ENCODE peak calls at places on chromosomes 11 and 22, in eight cellular contexts. Z is pancreas, C is H9, F is adrenal gland, W is left ventricle myocardium inferior, A is HCT116, N is ovary, R is cardiac muscle cell. Y is an unnamed sample. For H3K4me1, the result is how much of the 10 kb centered on the place peaks cover.

GRCh38 chr11:2303627-2304155 is 1.9 kb downstream of the TSPAN32 start:
- DNase-seq in Z (no peak), C (peak), F (no peak), W (peak), A (no peak), N (no peak), R (peak), Y (no peak)

GRCh38 chr11:120121336-120121735 is 16.6 kb downstream of the TRIM29 start:
- DNase-seq in Z (no peak), C (no peak), F (no peak), W (no peak), A (no peak), N (no peak), R (no peak), Y (no peak)

GRCh38 chr11:8060801-8061554 is 20.0 kb upstream of the TUB start:
- DNase-seq in Z (no peak), C (no peak), F (no peak), W (no peak), A (no peak), N (no peak), R (no peak), Y (no peak)

GRCh38 chr11:1084561-1085439 is 10.1 kb downstream of the MUC2 start:
- DNase-seq in Z (no peak), C (no peak), F (peak), W (peak), A (no peak), N (no peak), R (no peak), Y (no peak)

GRCh38 chr11:134024420-134025085 is 44.3 kb upstream of the JAM3 start:
- DNase-seq in Z (no peak), C (no peak), F (no peak), W (no peak), A (no peak), N (no peak), R (no peak), Y (no peak)

GRCh38 chr11:624705-625635 is at the start of gene CDHR5:
- DNase-seq in Z (no peak), C (no peak), F (no peak), W (no peak), A (no peak), N (peak), R (no peak), Y (no peak)

GRCh38 chr11:102312656-102313055 is 4.6 kb upstream of the BIRC3 start:
- DNase-seq in Z (no peak), C (no peak), F (no peak), W (no peak), A (no peak), N (no peak), R (no peak), Y (no peak)

GRCh38 chr11:69915501-69916250 is 96.5 kb upstream of the FGF3 start:
- DNase-seq in Z (peak), C (peak), F (peak), W (peak), A (peak), N (peak), R (peak), Y (peak)

GRCh38 chr11:133821776-133822175 is 23.5 kb downstream of the SPATA19 start:
- DNase-seq in Z (peak), C (peak), F (peak), W (peak), A (peak), N (no peak), R (peak), Y (peak)

GRCh38 chr22:42856179-42856864 is 751 bp downstream of the ARFGAP3 start:
- DNase-seq in Z (peak), C (no peak), F (peak), W (peak), A (no peak), N (peak), R (peak), Y (peak)

GRCh38 chr11:86639172-86639571 is 33.2 kb downstream of the ME3 start:
- DNase-seq in Z (no peak), C (no peak), F (no peak), W (no peak), A (no peak), N (no peak), R (no peak), Y (no peak)

GRCh38 chr11:113308601-113309000 is 5.8 kb upstream of the TTC12 start:
- DNase-seq in Z (no peak), C (no peak), F (no peak), W (no peak), A (no peak), N (no peak), R (no peak), Y (no peak)

GRCh38 chr11:83389975-83390374 is 103.8 kb upstream of the CCDC90B start:
- DNase-seq in Z (no peak), C (no peak), F (no peak), W (no peak), A (no peak), N (no peak), R (no peak), Y (no peak)

GRCh38 chr11:106524446-106524845 is 447.0 kb downstream of the AASDHPPT start:
- DNase-seq in Z (no peak), C (no peak), F (no peak), W (no peak), A (no peak), N (no peak), R (no peak), Y (no peak)

GRCh38 chr22:48370508-48371325 is 1457.0 kb downstream of the BRD1 start:
- DNase-seq in Z (no peak), C (no peak), F (no peak), W (no peak), A (no peak), N (no peak), R (no peak), Y (no peak)

GRCh38 chr11:69374110-69374981 is 80.4 kb downstream of the MYEOV start:
- DNase-seq in Z (no peak), C (peak), F (peak), W (peak), A (no peak), N (peak), R (no peak), Y (no peak)

GRCh38 chr22:26994801-26995200 is 337.4 kb downstream of the MIAT start:
- DNase-seq in Z (no peak), C (no peak), F (no peak), W (no peak), A (no peak), N (no peak), R (no peak), Y (no peak)

GRCh38 chr11:60788401-60789110 is 3.4 kb downstream of the MS4A10 start:
- DNase-seq in Z (no peak), C (no peak), F (no peak), W (peak), A (no peak), N (no peak), R (no peak), Y (no peak)

GRCh38 chr11:120233207-120233803 is 6.6 kb upstream of the POU2F3 start:
- DNase-seq in Z (peak), C (no peak), F (no peak), W (no peak), A (no peak), N (no peak), R (no peak), Y (no peak)

GRCh38 chr11:116869610-116870009 is 32.2 kb upstream of the APOA1 start:
- DNase-seq in Z (no peak), C (no peak), F (no peak), W (no peak), A (no peak), N (no peak), R (no peak), Y (no peak)

GRCh38 chr11:100328626-100329340 is 358.3 kb upstream of the ARHGAP42 start:
- DNase-seq in Z (no peak), C (peak), F (no peak), W (no peak), A (no peak), N (no peak), R (no peak), Y (no peak)

GRCh38 chr11:58926695-58927094 is 12.6 kb upstream of the GLYATL1 start:
- DNase-seq in Z (no peak), C (no peak), F (no peak), W (no peak), A (no peak), N (no peak), R (no peak), Y (no peak)

GRCh38 chr11:79152511-79152910 is 288.3 kb downstream of the TENM4 start:
- DNase-seq in Z (no peak), C (no peak), F (no peak), W (no peak), A (no peak), N (no peak), R (no peak), Y (no peak)

GRCh38 chr11:62069961-62070919 is 53.6 kb upstream of the INCENP start:
- DNase-seq in Z (no peak), C (no peak), F (peak), W (no peak), A (no peak), N (no peak), R (peak), Y (no peak)

GRCh38 chr22:34976474-34976873 is 89.5 kb upstream of the ISX start:
- DNase-seq in Z (no peak), C (no peak), F (no peak), W (no peak), A (no peak), N (no peak), R (no peak), Y (no peak)

GRCh38 chr22:38865201-38866023 is 6.6 kb downstream of the CBX6 start:
- DNase-seq in Z (no peak), C (peak), F (no peak), W (no peak), A (no peak), N (no peak), R (no peak), Y (no peak)
- H3K4me1 ChIP-seq in Z (under half), C (under half), F (under half), W (half or more), A (under half), N (under half), R (under half), Y (under half)

DNA sequence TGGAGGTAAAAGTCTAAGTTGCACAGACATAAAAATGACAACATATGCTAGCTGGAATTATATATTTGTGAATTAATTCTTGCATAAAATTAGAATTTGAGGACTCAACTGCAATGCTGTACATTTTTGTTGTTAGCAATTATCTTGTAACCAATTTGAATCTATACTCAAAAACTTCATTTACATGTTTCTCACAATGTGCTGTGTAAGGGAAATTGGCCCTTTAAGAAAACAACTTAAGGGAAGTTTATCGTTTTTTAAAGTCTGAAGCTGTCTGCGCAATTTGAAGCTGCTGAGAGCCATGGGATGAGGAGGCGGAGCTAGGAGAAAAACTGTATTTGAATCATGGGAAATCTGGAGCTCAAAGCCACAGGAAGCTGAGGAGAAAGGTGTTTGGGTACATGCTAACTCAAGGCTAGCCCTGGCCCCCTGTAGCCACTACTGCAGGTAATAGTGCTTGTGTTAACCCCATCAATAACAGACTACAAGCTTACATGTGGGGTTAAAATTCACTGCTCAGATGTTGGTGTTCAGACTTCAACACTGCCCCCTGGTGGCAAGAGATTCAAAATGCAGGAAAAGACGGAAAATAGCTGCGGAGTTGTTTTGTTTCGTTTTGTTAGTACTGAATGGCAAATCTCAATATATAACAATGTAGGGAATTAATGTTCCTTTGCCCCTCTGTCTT is 126.1 kb downstream of the BRD1 start:
- DNase-seq in Z (no peak), C (no peak), F (no peak), W (no peak), A (no peak), N (no peak), R (no peak), Y (no peak)
- TF ChIP-seq CTCF in Z (no peak), C (peak), F (no peak), W (peak), A (no peak), N (no peak), R (peak), Y (no peak)

DNA sequence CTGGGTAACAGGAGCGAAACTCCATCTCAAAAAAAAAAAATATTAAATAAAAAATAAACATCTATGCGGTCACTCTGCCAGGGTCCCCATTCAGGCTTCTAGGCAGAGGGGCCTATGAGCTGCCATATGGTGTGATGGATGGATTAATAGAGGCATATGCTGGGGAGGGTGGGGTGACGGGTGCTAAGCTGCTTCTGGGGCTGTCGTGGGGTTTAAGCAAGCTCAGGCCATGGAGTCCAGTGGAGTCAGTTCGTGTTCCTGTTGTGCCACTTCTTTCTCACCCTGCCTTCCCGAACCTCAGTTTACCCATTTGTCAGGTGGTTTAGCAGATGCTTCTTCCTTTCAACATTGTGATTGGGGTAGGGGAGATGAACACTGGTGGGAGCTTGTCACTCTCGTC is 9.0 kb upstream of the GRAMD4 start:
- DNase-seq in Z (no peak), C (no peak), F (no peak), W (no peak), A (no peak), N (no peak), R (no peak), Y (no peak)
- H3K27ac ChIP-seq in Z (no peak), C (no peak), F (no peak), W (no peak), A (no peak), N (no peak), R (no peak), Y (no peak)

GRCh38 chr11:32874144-32874543 is 18.5 kb upstream of the QSER1 start:
- DNase-seq in Z (no peak), C (no peak), F (no peak), W (no peak), A (no peak), N (no peak), R (no peak), Y (no peak)

GRCh38 chr11:32870676-32871075 is 21.9 kb upstream of the QSER1 start:
- DNase-seq in Z (no peak), C (peak), F (no peak), W (no peak), A (no peak), N (no peak), R (peak), Y (no peak)
- H3K4me1 ChIP-seq in Z (under half), C (under half), F (under half), W (under half), A (under half), N (under half), R (under half), Y (under half)

GRCh38 chr11:96044311-96044710 is 120.4 kb upstream of the MTMR2 start:
- DNase-seq in Z (no peak), C (no peak), F (no peak), W (no peak), A (no peak), N (no peak), R (no peak), Y (no peak)

GRCh38 chr11:96050435-96051182 is 126.7 kb upstream of the MTMR2 start:
- DNase-seq in Z (no peak), C (no peak), F (no peak), W (no peak), A (no peak), N (no peak), R (peak), Y (no peak)

GRCh38 chr11:96049426-96049825 is 125.5 kb upstream of the MTMR2 start:
- DNase-seq in Z (no peak), C (no peak), F (no peak), W (no peak), A (no peak), N (no peak), R (no peak), Y (no peak)

GRCh38 chr11:96044747-96045146 is 120.8 kb upstream of the MTMR2 start:
- DNase-seq in Z (no peak), C (no peak), F (no peak), W (no peak), A (no peak), N (no peak), R (no peak), Y (no peak)

DNA sequence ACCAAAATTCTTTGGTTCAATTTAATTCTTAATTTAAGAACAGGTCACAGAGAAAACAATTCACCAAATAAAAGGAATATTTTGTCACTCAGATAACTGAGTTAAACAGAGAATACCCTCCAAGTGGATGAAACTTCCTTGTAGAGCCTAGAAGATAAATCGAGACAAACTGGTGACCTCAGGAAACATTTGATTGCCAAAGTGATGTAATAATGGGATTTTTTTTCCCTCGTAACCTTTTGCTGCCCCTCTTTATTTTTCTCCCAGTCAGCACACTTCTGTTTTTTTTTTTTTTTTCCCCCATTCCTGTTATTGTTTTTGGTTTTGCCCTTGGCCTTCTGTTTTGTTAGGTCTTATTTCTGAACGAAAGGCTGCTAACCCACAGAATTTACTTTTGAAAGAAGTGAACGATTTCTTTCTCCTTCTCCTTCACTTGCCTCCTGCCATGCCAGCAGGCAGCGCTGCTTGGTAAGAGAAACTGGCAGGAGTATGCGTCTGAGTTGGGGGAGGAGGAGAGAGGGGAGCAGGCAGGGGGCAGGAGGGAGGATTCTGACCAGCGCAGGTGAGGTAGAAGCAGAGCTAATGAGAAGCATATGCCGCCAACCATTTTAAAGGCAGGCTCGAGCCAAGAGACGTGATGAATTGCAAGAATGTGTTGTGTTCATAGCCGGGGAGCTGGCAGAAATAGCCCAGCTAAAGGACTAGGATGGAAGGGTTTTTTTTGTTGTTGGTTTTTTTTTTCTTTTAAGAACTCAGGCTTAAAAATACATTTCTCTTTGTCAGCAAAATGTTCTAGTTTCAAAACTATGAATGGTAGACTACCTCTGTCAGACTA is 121.9 kb upstream of the MTMR2 start:
- DNase-seq in Z (peak), C (peak), F (peak), W (peak), A (no peak), N (peak), R (peak), Y (no peak)
- TF ChIP-seq CTCF in Z (no peak), C (peak), F (peak), W (no peak), A (no peak), N (no peak), R (peak), Y (no peak)

GRCh38 chr22:25567305-25567704 is 2.8 kb downstream of the GRK3 start:
- DNase-seq in Z (no peak), C (no peak), F (no peak), W (no peak), A (no peak), N (no peak), R (no peak), Y (no peak)

GRCh38 chr22:25564320-25564978 is at the start of gene GRK3:
- DNase-seq in Z (peak), C (peak), F (peak), W (peak), A (peak), N (peak), R (peak), Y (peak)

GRCh38 chr22:25566812-25567211 is 2.3 kb downstream of the GRK3 start:
- DNase-seq in Z (no peak), C (no peak), F (no peak), W (no peak), A (no peak), N (no peak), R (no peak), Y (no peak)

GRCh38 chr22:25564979-25565677 is 653 bp downstream of the GRK3 start:
- DNase-seq in Z (peak), C (peak), F (peak), W (peak), A (no peak), N (peak), R (no peak), Y (no peak)

GRCh38 chr22:25563757-25564319 is 637 bp upstream of the GRK3 start:
- DNase-seq in Z (no peak), C (no peak), F (peak), W (no peak), A (no peak), N (peak), R (no peak), Y (peak)
- H3K27ac ChIP-seq in Z (peak), C (no peak), F (peak), W (peak), A (peak), N (peak), R (no peak), Y (no peak)

GRCh38 chr11:67406969-67407699 is 3.3 kb downstream of the TBC1D10C start:
- DNase-seq in Z (no peak), C (no peak), F (no peak), W (no peak), A (no peak), N (no peak), R (no peak), Y (no peak)
- H3K4me1 ChIP-seq in Z (under half), C (under half), F (under half), W (under half), A (under half), N (under half), R (under half), Y (under half)

GRCh38 chr11:3971756-3972404 is 116.4 kb downstream of the STIM1 start:
- DNase-seq in Z (no peak), C (no peak), F (no peak), W (no peak), A (no peak), N (no peak), R (no peak), Y (no peak)
- TF ChIP-seq CTCF in Z (no peak), C (no peak), F (no peak), W (no peak), A (no peak), N (no peak), R (no peak), Y (no peak)

DNA sequence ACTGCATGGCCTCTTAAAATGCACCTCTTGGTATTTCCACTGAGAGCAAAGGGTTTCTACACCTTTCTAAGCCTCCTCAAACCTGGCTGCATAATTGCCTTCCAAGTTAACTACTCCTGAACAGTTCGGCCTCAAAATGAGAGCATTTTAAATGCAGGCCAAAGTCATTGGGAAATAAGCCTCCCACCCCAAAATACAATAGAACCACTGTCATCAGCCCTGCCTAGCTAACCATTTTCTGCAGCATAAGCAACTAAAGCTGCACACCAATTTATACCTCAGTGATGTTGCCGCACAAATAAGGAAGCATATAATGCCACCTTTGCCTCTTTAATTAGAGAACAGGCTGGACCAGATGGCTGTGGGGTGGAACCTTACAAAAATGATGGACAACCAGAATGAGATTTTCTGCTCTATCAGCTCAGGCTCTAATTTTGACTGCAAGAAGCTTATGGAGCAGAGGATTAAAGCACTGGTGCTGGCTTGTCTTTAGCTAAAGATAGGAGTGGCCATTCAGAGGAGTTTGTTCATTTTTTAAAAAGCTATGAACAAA is 4.3 kb downstream of the TOB2 start:
- DNase-seq in Z (no peak), C (no peak), F (no peak), W (no peak), A (no peak), N (no peak), R (no peak), Y (no peak)
- H3K27ac ChIP-seq in Z (no peak), C (no peak), F (peak), W (peak), A (no peak), N (no peak), R (no peak), Y (no peak)

GRCh38 chr22:19885841-19886592 is 31.3 kb upstream of the GNB1L start:
- DNase-seq in Z (no peak), C (no peak), F (no peak), W (no peak), A (no peak), N (no peak), R (no peak), Y (no peak)
- H3K4me1 ChIP-seq in Z (under half), C (under half), F (under half), W (under half), A (under half), N (under half), R (under half), Y (under half)